ENCODE peak calls at places on chromosomes 3 and 15, in five cellular contexts. S is neural progenitor cell, D is MM.1S, A is GM23338, W is GM23248. V is an unnamed sample.

GRCh38 chr15:98763179-98763578 is 114.8 kb downstream of the IGF1R start:
- DNase-seq in A (no peak), D (no peak), W (no peak), S (no peak), V (no peak)

GRCh38 chr15:70068783-70069565 is 28.7 kb downstream of the TLE3 start:
- DNase-seq in W (no peak), A (no peak), D (no peak), S (no peak), V (no peak)

GRCh38 chr3:125039041-125039896 is 16.5 kb downstream of the HEG1 start:
- DNase-seq in A (no peak), S (peak; percentile 90), D (no peak), W (no peak), V (peak; percentile 84)

GRCh38 chr15:61501815-61502214 is 272.7 kb upstream of the RORA start:
- DNase-seq in D (no peak), A (no peak), W (no peak), S (no peak), V (no peak)

GRCh38 chr3:2853627-2854026 is 256.5 kb downstream of the IL5RA start:
- DNase-seq in D (no peak), S (no peak), W (no peak), A (no peak), V (no peak)

GRCh38 chr15:48177383-48177874 is 666 bp downstream of the MYEF2 start:
- DNase-seq in D (peak; percentile 30), W (peak; percentile 68), A (peak; percentile 51), S (no peak), V (peak; percentile 55)

GRCh38 chr15:55673287-55673686 is 69.7 kb downstream of the PRTG start:
- DNase-seq in D (no peak), W (no peak), A (no peak), S (no peak), V (no peak)

GRCh38 chr15:94231728-94232086 is 346 bp downstream of the MCTP2 start:
- DNase-seq in D (peak; percentile 35), A (peak; percentile 71), S (peak; percentile 57), W (peak; percentile 11), V (peak; percentile 62)

GRCh38 chr3:16554126-16554525 is 40.6 kb upstream of the RFTN1 start:
- DNase-seq in A (no peak), W (no peak), S (no peak), D (no peak), V (no peak)

GRCh38 chr15:77035584-77035983 is 35.3 kb downstream of the TSPAN3 start:
- DNase-seq in S (no peak), D (no peak), W (no peak), A (no peak), V (no peak)

GRCh38 chr15:57476533-57476975 is 100.2 kb downstream of the CGNL1 start:
- DNase-seq in A (no peak), S (no peak), D (no peak), W (peak; percentile 82), V (no peak)

GRCh38 chr15:76208786-76209424 is 102.4 kb downstream of the ETFA start:
- DNase-seq in S (no peak), D (no peak), W (no peak), A (no peak), V (no peak)

GRCh38 chr3:30399394-30400181 is 206.8 kb upstream of the TGFBR2 start:
- DNase-seq in W (no peak), S (no peak), D (no peak), A (peak; percentile 21), V (peak; percentile 26)

GRCh38 chr3:194715022-194715800 is 29.5 kb downstream of the FAM43A start:
- DNase-seq in S (no peak), A (no peak), D (no peak), W (peak; percentile 9), V (peak; percentile 85)

GRCh38 chr3:47315069-47315647 is 32.4 kb downstream of the KLHL18 start:
- DNase-seq in A (no peak), S (no peak), W (peak; percentile 5), D (no peak), V (peak; percentile 10)

DNA sequence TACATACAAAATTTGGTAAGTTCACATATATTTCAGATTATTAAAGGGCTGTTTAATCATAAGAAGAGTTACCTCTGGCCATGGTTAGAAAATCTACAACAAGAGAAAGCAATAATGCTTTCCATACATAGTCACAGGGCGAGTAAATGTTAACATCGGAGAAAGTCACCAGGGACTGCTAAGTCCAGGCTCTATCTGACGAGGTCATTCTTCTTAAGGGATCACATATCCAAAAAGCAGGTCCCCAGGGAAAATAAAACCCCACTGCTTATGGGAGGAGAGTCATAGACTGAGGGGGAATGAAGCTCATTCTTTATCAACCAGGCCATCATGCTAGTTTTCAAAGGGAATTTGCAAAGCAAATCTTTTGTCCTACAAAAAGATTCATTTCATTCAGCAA is 3.1 kb downstream of the PCYT1A start:
- DNase-seq in A (no peak), W (peak; percentile 70), S (no peak), D (no peak), V (no peak)
- H3K4me2 ChIP-seq in A (peak overlapping the region; percentile 11), W (peak overlapping the region; percentile 37), S (no peak overlapping the region), D (no peak overlapping the region), V (no peak overlapping the region)

DNA sequence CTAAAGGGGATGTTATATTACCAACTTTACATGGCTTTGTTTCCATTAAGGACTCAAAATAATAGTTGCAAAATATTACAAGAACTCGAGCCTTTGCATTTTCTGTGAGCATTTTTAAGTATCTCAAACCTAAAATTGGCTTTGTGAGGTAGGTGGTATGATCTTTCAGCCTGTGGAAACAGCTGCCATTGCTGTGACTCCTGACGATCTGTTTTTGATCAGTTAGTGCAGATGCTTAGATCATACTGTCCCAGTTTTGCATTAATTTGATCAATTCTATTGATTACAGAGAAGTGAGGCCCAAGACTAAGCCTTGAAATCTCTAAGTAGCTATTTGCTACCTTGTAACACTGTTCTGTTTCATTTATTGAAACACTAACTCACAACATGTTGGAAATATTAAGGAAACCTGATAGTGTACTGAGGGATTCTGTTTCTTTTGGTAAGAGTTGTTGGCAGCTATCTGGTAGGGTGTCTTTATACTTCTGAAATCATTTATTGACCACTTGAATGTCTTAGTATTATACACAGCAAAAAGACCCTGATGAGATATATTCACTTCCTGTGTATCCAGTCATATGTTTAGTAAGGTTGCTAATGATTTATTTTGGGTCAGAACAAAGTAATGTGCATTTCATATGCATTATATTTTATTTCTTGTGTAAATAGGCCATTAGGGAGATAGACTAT is 14.8 kb downstream of the SKIL start:
- DNase-seq in A (no peak), D (no peak), W (no peak), S (no peak), V (no peak)
- H3K4me2 ChIP-seq in A (peak overlapping the region; percentile 41), D (no peak overlapping the region), W (peak overlapping the region; percentile 34), S (no peak overlapping the region), V (no peak overlapping the region)

GRCh38 chr3:157058392-157059071 is 101.4 kb downstream of the CCNL1 start:
- DNase-seq in A (no peak), W (no peak), D (no peak), S (no peak), V (no peak)

GRCh38 chr3:157059661-157060060 is 100.3 kb downstream of the CCNL1 start:
- DNase-seq in D (no peak), W (no peak), S (no peak), A (no peak), V (no peak)

GRCh38 chr3:157063926-157064325 is 96.0 kb downstream of the CCNL1 start:
- DNase-seq in D (no peak), W (no peak), A (no peak), S (no peak), V (no peak)

GRCh38 chr3:157059181-157059580 is 100.8 kb downstream of the CCNL1 start:
- DNase-seq in D (no peak), S (no peak), W (no peak), A (no peak), V (no peak)

DNA sequence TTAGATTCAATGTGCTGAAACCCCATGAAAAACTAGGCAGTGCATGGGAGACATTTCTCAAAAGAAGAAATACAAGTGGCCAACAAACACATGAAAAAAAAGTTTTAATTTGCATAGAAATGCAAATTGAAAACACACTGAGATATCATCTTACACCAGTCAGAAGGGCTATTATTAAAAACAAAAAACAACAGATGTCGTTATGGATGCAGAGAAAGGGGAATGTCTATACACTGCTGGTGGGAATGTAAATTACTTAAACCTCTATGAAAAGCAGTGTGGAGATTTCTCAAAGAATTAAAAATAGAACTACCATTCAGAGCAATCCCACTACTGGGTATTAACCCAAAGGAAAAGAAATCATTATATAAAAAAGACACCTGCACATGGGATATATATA is 98.7 kb downstream of the CCNL1 start:
- DNase-seq in W (no peak), A (no peak), S (no peak), D (no peak), V (no peak)
- H3K4me2 ChIP-seq in W (no peak overlapping the region), A (no peak overlapping the region), S (no peak overlapping the region), D (no peak overlapping the region), V (no peak overlapping the region)

GRCh38 chr3:58639001-58639400 is 27.6 kb downstream of the FAM3D start:
- DNase-seq in S (no peak), D (no peak), A (no peak), W (peak; percentile 27), V (no peak)

GRCh38 chr3:58638586-58638985 is 28.0 kb downstream of the FAM3D start:
- DNase-seq in W (no peak), A (no peak), S (no peak), D (no peak), V (no peak)

GRCh38 chr3:58639842-58640241 is 26.7 kb downstream of the FAM3D start:
- DNase-seq in A (no peak), W (no peak), S (no peak), D (no peak), V (no peak)

GRCh38 chr3:58642846-58643245 is 23.7 kb downstream of the FAM3D start:
- DNase-seq in A (no peak), D (no peak), S (no peak), W (no peak), V (no peak)

DNA sequence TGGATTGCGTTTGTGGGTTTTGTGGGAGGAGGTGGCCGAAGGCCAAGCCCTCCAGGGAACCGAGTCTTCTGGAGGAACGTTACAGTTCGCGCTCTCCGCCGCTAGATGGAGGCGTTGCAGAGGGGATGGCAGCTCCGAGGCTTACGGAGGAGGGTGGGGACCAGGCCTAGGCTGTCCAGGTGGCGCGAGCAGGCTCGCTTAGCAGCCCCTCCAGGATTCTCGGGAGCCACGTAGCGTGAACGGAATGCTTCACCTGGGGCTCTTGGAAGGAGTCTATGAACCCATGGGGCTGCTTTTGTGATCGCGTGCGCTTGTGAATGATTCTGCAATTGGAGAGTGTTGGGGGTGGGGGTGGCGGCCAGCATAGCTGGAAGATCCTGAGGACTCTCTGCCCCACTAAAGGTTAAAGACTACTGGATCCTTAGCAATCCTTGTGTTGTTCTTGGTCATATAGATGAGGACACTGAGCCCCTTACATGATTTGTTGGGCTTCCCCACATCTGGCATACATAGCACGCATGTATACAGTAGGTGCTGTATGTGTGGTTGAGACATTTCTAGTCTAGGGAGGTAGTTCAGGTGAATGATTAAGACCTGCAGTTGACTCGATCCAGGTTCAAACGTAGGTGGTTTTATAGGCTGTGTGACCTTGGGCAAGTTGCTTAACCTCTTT is 25.7 kb downstream of the FAM3D start:
- DNase-seq in D (peak; percentile 62), A (peak; percentile 95), S (peak; percentile 90), W (peak; percentile 85), V (peak; percentile 88)
- H3K4me2 ChIP-seq in D (peak overlapping the region; percentile 11), A (peak overlapping the region; percentile 44), S (peak overlapping the region; percentile 37), W (peak overlapping the region; percentile 38), V (no peak overlapping the region)

GRCh38 chr3:150748648-150749047 is 14.3 kb downstream of the SIAH2 start:
- DNase-seq in S (no peak), A (no peak), D (no peak), W (peak; percentile 53), V (no peak)
- H3K4me2 ChIP-seq in S (no peak overlapping the region), A (no peak overlapping the region), D (no peak overlapping the region), W (peak overlapping the region; percentile 17), V (no peak overlapping the region)

GRCh38 chr3:103889675-103890074 is 1454.9 kb downstream of the ZPLD1 start:
- DNase-seq in S (no peak), W (no peak), D (no peak), A (no peak), V (no peak)
- H3K4me2 ChIP-seq in S (no peak overlapping the region), W (no peak overlapping the region), D (no peak overlapping the region), A (no peak overlapping the region), V (no peak overlapping the region)